ENCODE peak calls at places on chromosome 18, in five cellular contexts. F is NCI-H1436, X is progenitor cell of endocrine pancreas, S is EL, V is globus pallidus. K is an unnamed sample.

GRCh38 chr18:8912348-8913057 is 190.0 kb upstream of the NDUFV2 start:
- DNase-seq in S (no peak), X (no peak), V (no peak), F (no peak), K (no peak)

GRCh38 chr18:79139206-79139605 is 70.0 kb downstream of the ATP9B start:
- DNase-seq in S (no peak), X (no peak), F (no peak), V (no peak), K (no peak)

GRCh38 chr18:68837665-68838390 is 39.9 kb downstream of the CCDC102B start:
- DNase-seq in F (no peak), S (peak; percentile 67), X (no peak), V (no peak), K (peak; percentile 64)

GRCh38 chr18:11847811-11848210 is 3.4 kb upstream of the CHMP1B start:
- DNase-seq in X (no peak), S (no peak), F (no peak), V (no peak), K (no peak)

GRCh38 chr18:3826021-3826420 is 376.0 kb downstream of the TGIF1 start:
- DNase-seq in S (no peak), X (no peak), F (no peak), V (no peak), K (no peak)

GRCh38 chr18:50142441-50143120 is 52.4 kb downstream of the MYO5B start:
- DNase-seq in V (no peak), F (no peak), S (no peak), X (no peak), K (no peak)

GRCh38 chr18:36672437-36673344 is 156.1 kb downstream of the TPGS2 start:
- DNase-seq in S (no peak), F (peak; percentile 77), X (no peak), V (no peak), K (peak; percentile 42)

GRCh38 chr18:23523429-23524212 is 20.3 kb downstream of the RMC1 start:
- DNase-seq in S (peak; percentile 43), F (no peak), X (no peak), V (no peak), K (peak; percentile 35)

GRCh38 chr18:77052656-77053309 is 79.8 kb downstream of the MBP start:
- DNase-seq in X (no peak), S (no peak), V (no peak), F (no peak), K (no peak)

GRCh38 chr18:31789409-31789808 is 28.7 kb upstream of the SLC25A52 start:
- DNase-seq in X (no peak), F (no peak), S (no peak), V (no peak), K (no peak)

GRCh38 chr18:9536354-9537152 is 61.2 kb downstream of the RALBP1 start:
- DNase-seq in F (no peak), X (no peak), S (peak; percentile 86), V (no peak), K (peak; percentile 67)

GRCh38 chr18:75407468-75408437 is 19.8 kb downstream of the SMIM21 start:
- DNase-seq in V (no peak), S (no peak), X (no peak), F (no peak), K (peak; percentile 56)

GRCh38 chr18:34709631-34710429 is at the start of gene DTNA:
- DNase-seq in S (peak; percentile 83), F (peak; percentile 29), X (no peak), V (peak; percentile 68), K (peak; percentile 98)

K was measured in foreskin fibroblast.